ENCODE peak calls at places on chromosome 11, in four cellular contexts. N is spleen, J is gastrocnemius medialis, W is OCI-LY7. U is an unnamed sample.

GRCh38 chr11:23192256-23192655 is 332.0 kb upstream of the CCDC179 start:
- DNase-seq in N (no peak), J (no peak), W (no peak), U (no peak)

GRCh38 chr11:34792814-34793241 is 123.4 kb downstream of the APIP start:
- DNase-seq in N (no peak), J (peak; percentile 17), W (no peak), U (no peak)

GRCh38 chr11:34223021-34223813 is 117.8 kb downstream of the NAT10 start:
- DNase-seq in N (no peak), J (peak; percentile 22), W (no peak), U (no peak)

GRCh38 chr11:17927643-17928343 is 85.1 kb downstream of the SERGEF start:
- DNase-seq in N (no peak), J (peak; percentile 70), W (no peak), U (no peak)

GRCh38 chr11:44290206-44290605 is 19.7 kb downstream of the ALX4 start:
- DNase-seq in N (no peak), J (no peak), W (no peak), U (no peak)

GRCh38 chr11:19702620-19703019 is 10.0 kb upstream of the NAV2 start:
- DNase-seq in N (no peak), J (no peak), W (no peak), U (no peak)

GRCh38 chr11:130760515-130761125 is 155.7 kb downstream of the SNX19 start:
- DNase-seq in N (no peak), J (no peak), W (no peak), U (no peak)

GRCh38 chr11:7575841-7576451 is 62.1 kb downstream of the PPFIBP2 start:
- DNase-seq in N (no peak), J (peak; percentile 68), W (no peak), U (no peak)

GRCh38 chr11:87239001-87239400 is 201.3 kb downstream of the TMEM135 start:
- DNase-seq in N (no peak), J (no peak), W (no peak), U (no peak)

GRCh38 chr11:10488581-10489443 is 33.7 kb downstream of the AMPD3 start:
- DNase-seq in N (peak; percentile 81), J (no peak), W (peak; percentile 4), U (no peak)

GRCh38 chr11:126363706-126364245 is 8.3 kb downstream of the ST3GAL4 start:
- DNase-seq in N (peak; percentile 68), J (no peak), W (no peak), U (no peak)

GRCh38 chr11:2758751-2759150 is 59.0 kb upstream of the KCNQ1OT1 start:
- DNase-seq in N (peak; percentile 34), J (no peak), W (no peak), U (no peak)

GRCh38 chr11:118319031-118319814 is 14.7 kb downstream of the CD3E start:
- DNase-seq in N (no peak), J (no peak), W (no peak), U (no peak)

GRCh38 chr11:78139422-78140391 is at the start of gene ALG8:
- DNase-seq in N (peak; percentile 99), J (peak; percentile 94), W (peak; percentile 96), U (peak; percentile 90)

DNA sequence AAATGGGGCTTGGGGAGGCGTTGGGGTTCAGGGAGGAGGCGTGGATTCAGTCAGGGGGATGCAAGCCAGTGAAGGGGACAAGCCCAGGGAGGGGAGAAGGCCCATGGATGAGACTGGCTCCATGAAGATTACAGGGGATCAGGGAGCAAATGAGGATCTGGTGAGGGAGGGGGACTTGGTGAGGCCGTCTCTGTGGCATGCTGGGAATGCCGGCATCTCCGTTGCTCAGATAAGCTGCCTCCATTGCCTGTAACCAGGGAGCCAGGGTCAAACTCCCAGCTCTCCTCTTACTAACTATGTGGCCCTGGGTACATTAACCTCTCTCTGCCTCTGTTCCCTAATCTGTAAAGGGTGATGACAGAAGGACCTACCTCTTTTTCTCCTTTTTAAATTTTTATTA is 38.7 kb downstream of the TPBGL start:
- DNase-seq in N (peak; percentile 17), J (no peak), W (no peak), U (no peak)
- H3K36me3 ChIP-seq in N (peaks cover 54% of the 10 kb centered on the region), J (no peaks in the 10 kb centered on the region), W (no peaks in the 10 kb centered on the region), U (no peaks in the 10 kb centered on the region)

GRCh38 chr11:66653123-66653522 is 14.6 kb downstream of the RBM4 start:
- DNase-seq in N (no peak), J (no peak), W (no peak), U (no peak)

GRCh38 chr11:66651011-66651410 is 12.5 kb downstream of the RBM4 start:
- DNase-seq in N (no peak), J (no peak), W (no peak), U (no peak)

GRCh38 chr11:66652651-66653050 is 14.1 kb downstream of the RBM4 start:
- DNase-seq in N (no peak), J (no peak), W (no peak), U (no peak)

GRCh38 chr11:66646875-66647274 is 8.4 kb downstream of the RBM4 start:
- DNase-seq in N (no peak), J (no peak), W (no peak), U (no peak)

DNA sequence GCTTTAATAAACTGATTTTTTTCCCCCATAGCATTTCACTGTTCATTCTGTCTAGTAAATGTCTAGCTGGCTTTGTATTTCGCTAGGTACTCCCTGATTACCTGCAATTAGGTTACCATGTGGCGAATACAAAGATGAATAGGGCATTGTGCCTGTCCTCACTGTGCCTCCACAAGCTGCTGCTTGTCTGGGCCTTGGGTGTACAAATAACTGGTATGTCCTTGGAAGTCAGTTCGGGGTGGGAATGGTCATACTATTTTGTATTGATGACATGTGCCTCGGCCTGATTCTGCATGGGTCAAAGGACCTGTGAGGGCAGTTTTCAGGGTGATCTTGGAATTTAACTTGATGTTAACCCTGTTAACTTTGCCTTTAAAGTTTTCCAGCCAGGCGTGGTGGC is 11.4 kb downstream of the RBM4 start:
- DNase-seq in N (no peak), J (no peak), W (no peak), U (no peak)
- H3K36me3 ChIP-seq in N (peaks cover 82% of the 10 kb centered on the region), J (no peaks in the 10 kb centered on the region), W (peaks cover 99% of the 10 kb centered on the region), U (peaks cover 1% of the 10 kb centered on the region)

GRCh38 chr11:106087815-106088435 is 10.5 kb downstream of the AASDHPPT start:
- DNase-seq in N (no peak), J (peak; percentile 33), W (peak; percentile 42), U (no peak)
- H3K36me3 ChIP-seq in N (peaks cover 32% of the 10 kb centered on the region), J (no peaks in the 10 kb centered on the region), W (peaks cover 94% of the 10 kb centered on the region), U (no peaks in the 10 kb centered on the region)

GRCh38 chr11:69664103-69664775 is 10.9 kb downstream of the LTO1 start:
- DNase-seq in N (peak; percentile 68), J (peak; percentile 6), W (no peak), U (no peak)

GRCh38 chr11:69663326-69663725 is 11.8 kb downstream of the LTO1 start:
- DNase-seq in N (peak; percentile 38), J (no peak), W (no peak), U (no peak)

GRCh38 chr11:69661413-69661715 is 13.8 kb downstream of the LTO1 start:
- DNase-seq in N (no peak), J (no peak), W (no peak), U (no peak)

GRCh38 chr11:69662021-69662698 is 13.0 kb downstream of the LTO1 start:
- DNase-seq in N (peak; percentile 35), J (peak; percentile 43), W (no peak), U (no peak)

GRCh38 chr11:69662806-69663205 is 12.3 kb downstream of the LTO1 start:
- DNase-seq in N (peak; percentile 58), J (no peak), W (no peak), U (no peak)
- H3K36me3 ChIP-seq in N (peaks cover 41% of the 10 kb centered on the region), J (no peaks in the 10 kb centered on the region), W (peaks cover 11% of the 10 kb centered on the region), U (peaks cover 2% of the 10 kb centered on the region)

U was measured in kidney epithelial cell.